ENCODE peak calls at places on chromosomes 3 and 15, in nine cellular contexts. N is upper lobe of left lung; I is foreskin fibroblast; Y is A549; P is BJ; F is astrocyte of the spinal cord; C is Panc1; U is fibroblast of mammary gland; B is CD8-positive, alpha-beta T cell. D is an unnamed sample.

GRCh38 chr3:37903734-37904133 is 42.1 kb downstream of the CTDSPL start:
- DNase-seq in N (no peak), I (no peak), Y (no peak), P (no peak), F (no peak), C (no peak), U (no peak), B (no peak), D (no peak)

GRCh38 chr3:83438177-83438576 is 1520.6 kb upstream of the CADM2 start:
- DNase-seq in N (no peak), I (peak), Y (no peak), P (no peak), F (peak), C (no peak), U (no peak), B (no peak), D (no peak)

GRCh38 chr3:182808041-182808765 is 14.9 kb downstream of the ATP11B start:
- DNase-seq in N (no peak), I (no peak), Y (no peak), P (no peak), F (no peak), C (no peak), U (no peak), B (no peak), D (no peak)

GRCh38 chr3:59690886-59691285 is 641.1 kb upstream of the CFAP20DC start:
- DNase-seq in N (no peak), I (no peak), Y (no peak), P (no peak), F (no peak), C (no peak), U (no peak), B (no peak), D (no peak)

GRCh38 chr3:140056047-140056446 is 121.1 kb downstream of the CLSTN2 start:
- DNase-seq in N (no peak), I (no peak), Y (no peak), P (no peak), F (no peak), C (no peak), U (no peak), B (no peak), D (no peak)

GRCh38 chr3:30538787-30539186 is 67.6 kb upstream of the TGFBR2 start:
- DNase-seq in N (no peak), I (peak), Y (peak), P (peak), F (peak), C (no peak), U (peak), B (no peak), D (no peak)

GRCh38 chr3:53223541-53223966 is 32.3 kb downstream of the TKT start:
- DNase-seq in N (peak), I (no peak), Y (no peak), P (no peak), F (no peak), C (no peak), U (no peak), B (no peak), D (no peak)

GRCh38 chr3:88732211-88732610 is 375.2 kb upstream of the EPHA3 start:
- DNase-seq in N (no peak), I (no peak), Y (no peak), P (no peak), F (no peak), C (no peak), U (no peak), B (no peak), D (no peak)

GRCh38 chr3:196193037-196193737 is 18.0 kb downstream of the ZDHHC19 start:
- DNase-seq in N (no peak), I (no peak), Y (no peak), P (no peak), F (no peak), C (no peak), U (no peak), B (no peak), D (no peak)

GRCh38 chr3:132134611-132135010 is 99.8 kb upstream of the CPNE4 start:
- DNase-seq in N (no peak), I (peak), Y (peak), P (peak), F (peak), C (peak), U (peak), B (no peak), D (no peak)

GRCh38 chr15:51888593-51889195 is 59.2 kb downstream of the TMOD3 start:
- DNase-seq in N (no peak), I (peak), Y (peak), P (no peak), F (no peak), C (no peak), U (peak), B (no peak), D (no peak)

GRCh38 chr3:21274000-21274671 is 476.9 kb downstream of the ZNF385D start:
- DNase-seq in N (no peak), I (peak), Y (no peak), P (peak), F (no peak), C (no peak), U (peak), B (no peak), D (no peak)

GRCh38 chr3:130892759-130893239 is 1.1 kb upstream of the ATP2C1 start:
- DNase-seq in N (no peak), I (peak), Y (peak), P (peak), F (peak), C (peak), U (peak), B (peak), D (peak)

GRCh38 chr15:55630921-55631320 is 42.8 kb upstream of the PYGO1 start:
- DNase-seq in N (no peak), I (no peak), Y (no peak), P (no peak), F (no peak), C (no peak), U (peak), B (no peak), D (no peak)

GRCh38 chr3:143352031-143352623 is 232.6 kb downstream of the CHST2 start:
- DNase-seq in N (no peak), I (peak), Y (no peak), P (no peak), F (no peak), C (no peak), U (peak), B (no peak), D (no peak)

GRCh38 chr3:185561374-185561943 is 9.1 kb upstream of the LIPH start:
- DNase-seq in N (no peak), I (no peak), Y (no peak), P (no peak), F (no peak), C (no peak), U (no peak), B (no peak), D (no peak)

GRCh38 chr3:104323226-104323625 is 1043.5 kb upstream of the ALCAM start:
- DNase-seq in N (no peak), I (no peak), Y (peak), P (no peak), F (no peak), C (no peak), U (no peak), B (no peak), D (no peak)

GRCh38 chr3:34077796-34078195 is 279.4 kb downstream of the PDCD6IP start:
- DNase-seq in N (no peak), I (no peak), Y (no peak), P (no peak), F (no peak), C (no peak), U (no peak), B (no peak), D (no peak)

GRCh38 chr3:127149621-127150310 is 43.2 kb upstream of the PRR23E start:
- DNase-seq in N (no peak), I (no peak), Y (no peak), P (no peak), F (no peak), C (no peak), U (no peak), B (no peak), D (no peak)

GRCh38 chr3:43286886-43287301 is 554 bp downstream of the SNRK start:
- DNase-seq in N (no peak), I (peak), Y (peak), P (no peak), F (no peak), C (no peak), U (peak), B (peak), D (no peak)

GRCh38 chr3:127796751-127797150 is 25.6 kb downstream of the MGLL start:
- DNase-seq in N (no peak), I (no peak), Y (no peak), P (no peak), F (no peak), C (no peak), U (no peak), B (no peak), D (no peak)

GRCh38 chr3:196192036-196193001 is 18.9 kb downstream of the ZDHHC19 start:
- DNase-seq in N (no peak), I (no peak), Y (no peak), P (no peak), F (no peak), C (no peak), U (no peak), B (peak), D (no peak)

GRCh38 chr3:61194892-61195538 is 56.2 kb downstream of the FHIT start:
- DNase-seq in N (no peak), I (no peak), Y (no peak), P (no peak), F (no peak), C (no peak), U (no peak), B (no peak), D (no peak)
- H3K4me3 ChIP-seq in N (no peak), I (no peak), Y (no peak), P (no peak), F (no peak), C (no peak), U (no peak), B (no peak), D (no peak)

GRCh38 chr3:170360916-170361315 is 3.4 kb downstream of the SKIL start:
- DNase-seq in N (no peak), I (no peak), Y (peak), P (no peak), F (no peak), C (no peak), U (no peak), B (no peak), D (no peak)
- H3K4me3 ChIP-seq in N (no peak), I (no peak), Y (peak), P (no peak), F (peak), C (peak), U (no peak), B (no peak), D (no peak)

GRCh38 chr3:100518244-100518643 is 25.8 kb downstream of the TMEM45A start:
- DNase-seq in N (no peak), I (no peak), Y (no peak), P (no peak), F (no peak), C (no peak), U (no peak), B (no peak), D (no peak)

GRCh38 chr3:100517276-100517675 is 24.9 kb downstream of the TMEM45A start:
- DNase-seq in N (no peak), I (no peak), Y (no peak), P (no peak), F (no peak), C (no peak), U (no peak), B (no peak), D (no peak)

GRCh38 chr3:100518983-100519382 is 26.6 kb downstream of the TMEM45A start:
- DNase-seq in N (no peak), I (peak), Y (no peak), P (no peak), F (no peak), C (no peak), U (peak), B (no peak), D (no peak)

GRCh38 chr3:100516232-100516631 is 23.8 kb downstream of the TMEM45A start:
- DNase-seq in N (no peak), I (no peak), Y (no peak), P (no peak), F (no peak), C (no peak), U (peak), B (no peak), D (no peak)

GRCh38 chr3:100516843-100517242 is 24.4 kb downstream of the TMEM45A start:
- DNase-seq in N (no peak), I (peak), Y (no peak), P (no peak), F (peak), C (no peak), U (peak), B (no peak), D (no peak)
- H3K4me3 ChIP-seq in N (no peak), I (no peak), Y (no peak), P (no peak), F (no peak), C (no peak), U (no peak), B (no peak), D (no peak)

GRCh38 chr15:40511093-40511471 is 40.3 kb downstream of the CHST14 start:
- DNase-seq in N (no peak), I (no peak), Y (no peak), P (no peak), F (no peak), C (no peak), U (peak), B (no peak), D (no peak)
- H3K4me3 ChIP-seq in N (peak), I (peak), Y (peak), P (peak), F (peak), C (peak), U (peak), B (peak), D (peak)

DNA sequence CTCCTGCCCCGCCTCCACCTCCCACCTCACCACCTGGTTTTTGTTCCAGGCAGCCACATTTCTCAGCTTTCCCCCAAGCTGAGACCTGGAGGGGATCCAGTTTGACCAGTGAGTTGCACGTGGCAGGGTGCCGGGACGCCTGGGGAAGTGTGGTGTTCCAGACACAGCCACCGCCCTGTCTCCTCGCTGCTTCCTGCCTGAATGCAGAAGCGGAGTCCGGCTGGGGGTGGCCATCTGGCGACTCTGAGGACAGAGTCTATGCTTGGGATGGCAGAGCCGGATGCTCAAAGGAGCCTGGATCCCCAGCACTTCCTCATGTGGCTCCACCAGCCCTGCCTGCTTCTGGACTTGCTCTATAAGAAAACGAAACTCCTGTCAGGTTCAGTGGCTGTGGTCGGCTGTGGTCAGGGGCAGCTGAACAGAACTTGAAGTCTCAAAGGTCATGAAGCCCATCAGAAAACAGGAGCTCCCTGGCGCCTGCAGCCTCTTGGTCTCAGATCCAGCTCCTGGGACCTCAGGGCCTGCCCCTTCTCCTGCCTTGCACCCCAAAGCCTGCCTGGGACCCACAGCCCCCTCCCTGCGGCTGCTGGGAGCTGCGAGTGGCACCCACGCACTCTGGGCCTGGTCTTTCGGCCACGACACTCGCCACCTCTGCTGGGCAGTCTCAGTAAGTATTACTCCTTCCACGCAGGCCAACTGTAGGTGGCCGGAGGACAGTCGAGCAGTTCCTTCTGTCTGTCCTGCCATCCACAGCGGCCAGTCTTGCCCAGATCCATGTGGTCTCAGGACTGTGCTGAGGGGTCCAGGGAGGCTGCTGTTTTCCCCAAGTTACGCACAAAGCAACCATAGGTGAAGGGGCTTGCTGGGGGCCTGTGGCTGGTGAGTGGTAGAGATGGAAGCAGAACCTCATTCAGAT is 112.8 kb upstream of the MEF2A start:
- DNase-seq in N (peak), I (peak), Y (no peak), P (no peak), F (peak), C (no peak), U (no peak), B (peak), D (no peak)
- H3K4me3 ChIP-seq in N (peak), I (no peak), Y (no peak), P (no peak), F (no peak), C (no peak), U (no peak), B (no peak), D (peak)

DNA sequence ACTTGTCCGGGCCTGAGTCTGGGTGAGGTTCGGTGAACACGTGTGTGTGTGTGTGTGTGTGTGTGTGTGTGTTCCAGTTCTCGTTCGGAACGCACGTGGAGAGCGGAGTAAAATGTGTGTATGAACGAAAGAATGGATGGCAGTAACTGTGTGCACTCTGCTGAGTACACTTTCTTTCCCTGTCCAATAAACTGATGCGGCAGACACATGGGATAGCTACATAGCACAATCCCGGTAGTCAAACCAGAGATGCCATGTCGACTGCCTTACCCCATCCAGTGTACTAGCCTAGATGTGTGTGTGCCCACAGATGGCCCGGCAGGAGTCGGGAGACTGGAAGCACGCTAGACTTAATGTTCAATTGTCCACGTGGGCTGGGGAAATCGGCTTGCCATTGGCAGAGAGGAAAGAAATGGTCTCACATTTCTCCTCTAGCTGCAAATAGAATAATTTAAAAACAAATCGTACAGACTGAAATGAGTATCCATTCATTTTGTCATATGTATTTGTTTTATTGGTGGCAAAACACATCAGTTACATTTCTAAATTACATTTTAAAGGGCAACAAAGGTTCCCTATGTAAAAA is 579 bp upstream of the GOLIM4 start:
- DNase-seq in N (no peak), I (peak), Y (peak), P (peak), F (peak), C (peak), U (peak), B (no peak), D (no peak)
- H3K4me3 ChIP-seq in N (peak), I (peak), Y (peak), P (peak), F (peak), C (peak), U (peak), B (peak), D (peak)

GRCh38 chr3:100263583-100263982 is 2.8 kb downstream of the TBC1D23 start:
- DNase-seq in N (no peak), I (no peak), Y (no peak), P (no peak), F (no peak), C (no peak), U (peak), B (no peak), D (no peak)
- H3K4me3 ChIP-seq in N (no peak), I (no peak), Y (no peak), P (no peak), F (no peak), C (peak), U (peak), B (no peak), D (no peak)

DNA sequence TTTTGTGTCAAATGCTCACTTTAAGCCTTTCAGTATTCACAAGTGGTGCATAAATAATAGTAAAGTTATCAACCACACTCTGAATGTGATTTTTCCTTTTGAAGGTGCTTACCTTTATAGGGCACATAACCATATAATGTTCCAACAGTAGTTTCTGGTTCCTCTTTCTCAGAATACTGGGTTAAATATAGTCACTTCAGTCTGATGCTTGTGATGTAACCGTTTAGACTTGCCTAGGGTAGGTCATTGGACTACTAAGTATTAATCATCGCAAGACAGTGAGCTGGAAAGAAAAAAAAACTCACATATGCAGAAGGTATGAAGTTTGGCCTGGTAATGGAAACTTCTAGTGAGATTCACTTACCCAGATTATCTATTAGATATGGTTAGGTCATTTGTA is 1.9 kb downstream of the KBTBD8 start:
- DNase-seq in N (no peak), I (peak), Y (no peak), P (no peak), F (peak), C (no peak), U (peak), B (no peak), D (no peak)
- H3K4me3 ChIP-seq in N (no peak), I (no peak), Y (no peak), P (no peak), F (no peak), C (no peak), U (no peak), B (no peak), D (no peak)